ENCODE peak calls at places on chromosomes 2 and 18, in seven cellular contexts. E is HCT116, H is HepG2, D is SK-N-SH, X is K562, Y is GM12878, O is H1. C is an unnamed sample. For H3K4me1, the result is how much of the 10 kb centered on the place peaks cover.

GRCh38 chr2:69100220-69100723 is 87.3 kb downstream of the ANTXR1 start:
- DNase-seq in X (no peak), H (no peak), E (no peak), D (no peak), O (no peak), Y (no peak), C (no peak)

GRCh38 chr2:8314063-8314462 is 367.8 kb upstream of the ID2 start:
- DNase-seq in O (no peak), Y (no peak), X (no peak), D (no peak), H (no peak), E (no peak), C (no peak)

GRCh38 chr2:84022810-84023431 is 436.2 kb downstream of the SUCLG1 start:
- DNase-seq in E (peak), X (peak), O (no peak), D (peak), H (peak), Y (no peak), C (peak)

GRCh38 chr2:234463626-234464290 is 33.1 kb downstream of the ARL4C start:
- DNase-seq in E (no peak), X (no peak), H (no peak), O (no peak), D (peak), Y (no peak), C (peak)

GRCh38 chr2:181675241-181675640 is 5.1 kb downstream of the NEUROD1 start:
- DNase-seq in X (no peak), Y (no peak), O (no peak), E (no peak), D (no peak), H (no peak), C (no peak)

GRCh38 chr18:77061946-77062517 is 70.6 kb downstream of the MBP start:
- DNase-seq in D (no peak), E (no peak), Y (no peak), O (no peak), X (peak), H (no peak), C (no peak)

GRCh38 chr2:238279324-238279682 is 9.1 kb downstream of the PER2 start:
- DNase-seq in X (no peak), O (no peak), Y (no peak), D (no peak), E (no peak), H (no peak), C (no peak)

GRCh38 chr18:27430595-27430994 is 245.5 kb upstream of the CHST9 start:
- DNase-seq in X (no peak), H (no peak), E (no peak), D (no peak), O (no peak), Y (no peak), C (no peak)

GRCh38 chr18:44691148-44691925 is 10.6 kb downstream of the SETBP1 start:
- DNase-seq in O (no peak), Y (no peak), E (no peak), D (no peak), H (no peak), X (no peak), C (no peak)

GRCh38 chr2:8455236-8456148 is 226.4 kb upstream of the ID2 start:
- DNase-seq in X (no peak), D (no peak), Y (no peak), E (no peak), H (no peak), O (no peak), C (no peak)

GRCh38 chr2:98519156-98519555 is 74.5 kb downstream of the INPP4A start:
- DNase-seq in H (no peak), D (no peak), X (no peak), O (no peak), E (no peak), Y (no peak), C (no peak)

GRCh38 chr2:95056461-95057459 is 31.3 kb downstream of the MAL start:
- DNase-seq in O (no peak), Y (no peak), X (no peak), H (peak), D (no peak), E (no peak), C (no peak)

GRCh38 chr2:206212673-206213513 is 53.2 kb downstream of the EEF1B2 start:
- DNase-seq in H (no peak), X (no peak), D (no peak), E (no peak), Y (no peak), O (no peak), C (no peak)

GRCh38 chr2:102636283-102636907 is 17.0 kb downstream of the SLC9A2 start:
- DNase-seq in H (no peak), D (no peak), Y (no peak), O (no peak), X (peak), E (no peak), C (no peak)

GRCh38 chr2:169362346-169363026 is at the start of gene LRP2:
- DNase-seq in E (no peak), H (peak), Y (no peak), D (peak), X (no peak), O (no peak), C (no peak)

GRCh38 chr2:198060277-198060676 is 255.9 kb downstream of the PLCL1 start:
- DNase-seq in H (no peak), X (no peak), E (no peak), D (no peak), O (no peak), Y (no peak), C (no peak)

GRCh38 chr2:149715005-149715592 is 127.5 kb upstream of the MMADHC start:
- DNase-seq in Y (no peak), O (peak), D (peak), E (peak), X (peak), H (peak), C (peak)

GRCh38 chr2:20661981-20662937 is 4.7 kb upstream of the GDF7 start:
- DNase-seq in E (no peak), H (no peak), O (no peak), D (no peak), Y (no peak), X (no peak), C (no peak)

GRCh38 chr2:219104107-219105050 is 43.7 kb upstream of the IHH start:
- DNase-seq in D (peak), H (peak), Y (no peak), O (peak), E (peak), X (peak), C (no peak)

GRCh38 chr2:28656937-28657615 is 94.6 kb upstream of the PPP1CB start:
- DNase-seq in H (peak), X (no peak), D (no peak), O (no peak), E (peak), Y (no peak), C (no peak)

GRCh38 chr2:107393516-107393915 is 433.2 kb upstream of the RGPD4 start:
- DNase-seq in O (no peak), Y (no peak), X (no peak), E (no peak), H (no peak), D (no peak), C (peak)

GRCh38 chr18:49835405-49835804 is 22.1 kb upstream of the ACAA2 start:
- DNase-seq in X (no peak), D (no peak), O (no peak), H (peak), Y (no peak), E (no peak), C (no peak)

GRCh38 chr18:75276813-75277628 is 66.4 kb downstream of the TSHZ1 start:
- DNase-seq in Y (no peak), H (no peak), X (no peak), E (no peak), D (no peak), O (no peak), C (no peak)

GRCh38 chr2:143428700-143429099 is 299.5 kb downstream of the ARHGAP15 start:
- DNase-seq in E (no peak), O (no peak), H (no peak), Y (no peak), D (no peak), X (no peak), C (no peak)

GRCh38 chr2:174593041-174593440 is 4.6 kb downstream of the WIPF1 start:
- DNase-seq in E (no peak), Y (no peak), O (no peak), D (no peak), X (no peak), H (no peak), C (no peak)

GRCh38 chr2:222753251-222753824 is 81.9 kb downstream of the MOGAT1 start:
- DNase-seq in O (no peak), D (peak), X (peak), H (no peak), Y (no peak), E (no peak), C (no peak)

GRCh38 chr2:211429256-211429655 is 872.9 kb downstream of the CPS1 start:
- DNase-seq in E (no peak), H (no peak), X (no peak), D (no peak), Y (no peak), O (no peak), C (no peak)

GRCh38 chr2:133266075-133266925 is 302.0 kb downstream of the NCKAP5 start:
- DNase-seq in D (peak), H (no peak), Y (no peak), E (no peak), X (no peak), O (no peak), C (no peak)

DNA sequence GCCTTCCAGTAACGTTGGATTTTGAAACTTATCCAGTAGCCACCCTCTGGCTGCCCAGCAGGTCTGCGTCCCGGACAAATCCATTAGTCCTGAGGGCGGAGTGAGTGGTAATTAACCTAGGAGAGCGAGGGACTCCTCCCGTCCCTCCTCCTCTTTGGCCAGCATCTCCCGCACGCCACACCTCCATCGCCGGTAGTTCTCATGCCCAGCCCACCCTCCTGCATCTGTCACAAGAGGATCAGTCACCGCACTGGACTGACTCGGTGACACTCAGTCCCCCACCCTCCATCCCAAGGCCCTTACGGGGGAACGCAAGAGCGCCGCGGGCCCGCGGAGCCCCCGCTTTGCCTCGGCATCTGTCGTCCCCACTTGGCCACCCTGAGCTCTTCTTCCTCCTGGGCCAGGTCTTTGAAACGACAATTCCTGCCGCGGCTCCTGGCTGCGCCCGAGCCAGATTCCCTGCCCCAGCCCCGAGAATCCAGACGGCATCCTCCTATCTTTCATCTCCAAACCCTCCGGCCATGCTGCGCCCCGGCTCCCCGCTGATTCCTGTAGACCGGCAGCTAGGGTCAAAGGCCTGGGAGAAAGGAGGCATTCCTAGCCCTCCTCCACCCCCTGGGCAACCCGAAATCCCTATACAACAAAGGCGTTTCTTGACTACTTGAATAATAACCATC is 77.5 kb downstream of the EIF2AK3 start:
- DNase-seq in E (no peak), O (peak), Y (no peak), H (no peak), X (no peak), D (peak), C (no peak)
- H3K4me3 ChIP-seq in E (no peak), O (peak), Y (no peak), H (no peak), X (no peak), D (peak), C (no peak)

GRCh38 chr18:35159782-35160181 is 81.1 kb upstream of the ZNF397 start:
- DNase-seq in O (no peak), X (no peak), Y (no peak), E (no peak), H (no peak), D (no peak), C (no peak)
- H3K4me1 ChIP-seq in O (under half), X (under half), Y (under half), E (under half), H (under half), D (under half), C (under half)

GRCh38 chr2:73532381-73532780 is 109.8 kb downstream of the NAT8 start:
- DNase-seq in Y (no peak), E (no peak), H (no peak), D (no peak), X (no peak), O (no peak), C (no peak)

DNA sequence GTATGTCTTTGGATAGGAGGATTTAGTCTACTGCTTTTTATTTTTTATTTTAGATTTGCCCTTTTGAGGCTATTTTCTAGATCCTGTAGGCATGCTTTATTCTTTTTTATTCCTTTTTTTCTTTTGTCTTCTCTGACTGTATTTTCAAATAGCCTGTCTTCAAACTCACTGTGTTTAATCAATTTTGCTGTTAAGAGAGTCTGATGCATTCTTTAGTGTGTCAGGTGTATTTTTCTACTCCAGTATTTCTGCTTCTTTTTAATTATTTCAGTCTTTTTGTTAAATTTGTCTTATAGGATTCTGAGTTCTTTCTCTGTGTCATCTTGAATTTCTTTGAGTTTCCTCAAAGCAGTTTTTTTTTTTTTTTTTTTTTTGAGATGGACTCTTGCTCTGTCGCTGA is 113.5 kb downstream of the NAT8 start:
- DNase-seq in X (no peak), D (no peak), H (no peak), E (no peak), Y (no peak), O (no peak), C (no peak)
- TF ChIP-seq SIN3A in X (no peak), D (no peak), H (no peak), E (no peak), Y (no peak), O (no peak), C (no peak)

GRCh38 chr2:96808176-96808837 is 7.8 kb upstream of the CNNM3 start:
- DNase-seq in H (no peak), O (no peak), D (no peak), E (no peak), Y (no peak), X (no peak), C (no peak)

GRCh38 chr2:96807127-96807471 is 9.0 kb upstream of the CNNM3 start:
- DNase-seq in Y (no peak), E (no peak), H (no peak), D (no peak), X (no peak), O (no peak), C (no peak)

GRCh38 chr2:96809216-96809882 is 6.7 kb upstream of the CNNM3 start:
- DNase-seq in O (no peak), X (no peak), H (no peak), D (peak), E (no peak), Y (no peak), C (no peak)

GRCh38 chr2:96805026-96805425 is 11.0 kb upstream of the CNNM3 start:
- DNase-seq in H (no peak), D (no peak), E (no peak), O (no peak), Y (no peak), X (no peak), C (no peak)

GRCh38 chr2:96806468-96807126 is 9.5 kb upstream of the CNNM3 start:
- DNase-seq in E (no peak), Y (peak), H (peak), D (no peak), X (no peak), O (no peak), C (no peak)
- H3K4me3 ChIP-seq in E (no peak), Y (peak), H (no peak), D (no peak), X (no peak), O (no peak), C (no peak)

GRCh38 chr18:58881469-58881868 is 16.8 kb downstream of the ZNF532 start:
- DNase-seq in X (no peak), H (no peak), E (no peak), Y (no peak), O (no peak), D (no peak), C (no peak)
- H3K4me1 ChIP-seq in X (under half), H (under half), E (under half), Y (under half), O (under half), D (under half), C (under half)

DNA sequence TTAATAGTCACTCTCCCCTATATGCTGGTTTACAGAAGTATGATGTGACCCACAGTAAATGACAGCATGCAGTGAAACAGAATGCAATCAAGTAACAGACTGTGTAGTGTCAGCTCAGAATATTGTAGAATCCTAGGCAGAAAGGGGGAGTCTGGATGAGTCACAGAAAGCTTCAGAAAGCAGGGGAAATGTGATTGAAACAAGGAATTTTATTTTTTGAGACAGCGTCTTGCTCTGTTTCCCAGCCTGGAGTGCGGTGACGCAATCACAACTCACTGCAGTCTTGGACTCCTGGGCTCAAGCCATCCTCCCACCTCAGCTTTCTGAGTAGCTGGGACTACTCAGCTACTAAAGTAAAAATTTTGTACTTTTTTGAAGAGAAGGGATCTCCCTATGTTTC is 219.9 kb upstream of the FBXO11 start:
- DNase-seq in E (no peak), O (no peak), H (no peak), Y (no peak), X (no peak), D (no peak), C (no peak)
- TF ChIP-seq SIN3A in E (no peak), O (no peak), H (no peak), Y (no peak), X (no peak), D (no peak), C (no peak)

GRCh38 chr18:35049111-35050003 is 8.1 kb downstream of the MAPRE2 start:
- DNase-seq in X (no peak), Y (no peak), O (no peak), H (no peak), D (no peak), E (no peak), C (no peak)
- H3K4me3 ChIP-seq in X (peak), Y (peak), O (no peak), H (no peak), D (no peak), E (no peak), C (no peak)

C was measured in Panc1.